ENCODE peak calls at places on chromosomes 5 and 9, in six cellular contexts. E is psoas muscle, Y is AG10803, T is uterus, S is OCI-LY7, K is spleen. D is an unnamed sample.

GRCh38 chr5:87002485-87002884 is 265.2 kb upstream of the RASA1 start:
- DNase-seq in T (no peak), K (no peak), Y (no peak), E (no peak), S (no peak), D (no peak)

GRCh38 chr5:168765220-168766037 is 186.3 kb upstream of the PANK3 start:
- DNase-seq in S (no peak), T (peak; percentile 39), Y (peak; percentile 81), K (no peak), E (peak; percentile 60), D (no peak)

GRCh38 chr5:158513490-158514301 is 586.0 kb downstream of the EBF1 start:
- DNase-seq in Y (peak; percentile 40), S (peak; percentile 64), K (no peak), E (no peak), T (no peak), D (no peak)

GRCh38 chr9:35599763-35600604 is 5.1 kb upstream of the TESK1 start:
- DNase-seq in K (no peak), T (no peak), E (peak; percentile 80), Y (no peak), S (no peak), D (no peak)

GRCh38 chr5:1285141-1285540 is 9.7 kb downstream of the TERT start:
- DNase-seq in S (no peak), Y (no peak), T (no peak), K (peak; percentile 51), E (no peak), D (no peak)

GRCh38 chr9:81410201-81410600 is 279.1 kb downstream of the TLE1 start:
- DNase-seq in K (no peak), T (no peak), S (no peak), Y (peak; percentile 35), E (no peak), D (no peak)

GRCh38 chr5:9288234-9288633 is 257.6 kb downstream of the SEMA5A start:
- DNase-seq in T (no peak), K (no peak), Y (no peak), E (no peak), S (no peak), D (no peak)

GRCh38 chr5:115857621-115858349 is 16.1 kb downstream of the AP3S1 start:
- DNase-seq in K (no peak), S (no peak), E (no peak), T (no peak), Y (peak; percentile 36), D (no peak)

GRCh38 chr5:74313896-74314295 is 326.6 kb downstream of the ENC1 start:
- DNase-seq in S (no peak), K (no peak), T (no peak), E (no peak), Y (no peak), D (no peak)

GRCh38 chr5:170025853-170026252 is 45.6 kb upstream of the INSYN2B start:
- DNase-seq in S (no peak), E (no peak), K (no peak), T (no peak), Y (no peak), D (no peak)

GRCh38 chr5:11383506-11384095 is 520.6 kb downstream of the CTNND2 start:
- DNase-seq in Y (no peak), K (no peak), E (no peak), T (no peak), S (no peak), D (no peak)

GRCh38 chr5:28328691-28329090 is 1290.3 kb upstream of the CDH9 start:
- DNase-seq in Y (no peak), K (no peak), S (no peak), T (no peak), E (no peak), D (no peak)

DNA sequence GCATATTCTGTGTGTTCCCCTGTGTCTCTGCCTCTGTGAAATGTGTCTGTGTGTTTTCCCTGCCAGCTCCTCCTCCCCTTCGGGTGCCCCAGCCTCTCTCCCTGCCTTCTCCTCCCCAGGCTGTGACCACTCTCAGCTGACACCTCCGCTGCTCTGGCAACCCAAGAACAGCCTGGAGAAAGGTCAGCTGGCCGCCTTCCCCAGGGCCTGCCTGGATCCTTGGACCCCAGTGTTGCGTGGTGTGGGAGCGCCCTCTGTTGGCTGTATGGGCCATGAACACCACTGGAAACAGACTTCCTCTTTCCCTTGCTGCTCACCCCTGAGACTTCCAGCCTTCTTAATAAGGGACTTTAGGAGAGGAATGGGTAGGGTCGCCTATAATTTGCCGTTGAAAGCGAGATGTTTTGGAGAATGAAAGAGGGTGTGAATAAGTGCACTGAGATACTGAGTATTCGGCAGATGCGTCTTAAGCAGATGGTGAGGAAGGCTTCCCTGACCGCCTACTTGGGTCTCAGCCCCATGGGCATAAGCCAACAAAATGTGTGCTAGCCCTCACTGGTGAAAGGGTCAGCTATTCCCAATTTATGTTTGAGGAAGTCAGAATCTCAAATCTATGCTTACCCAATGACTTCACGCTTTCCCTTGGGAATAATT is 114.9 kb upstream of the TRIM32 start:
- DNase-seq in K (no peak), T (peak; percentile 95), Y (peak; percentile 83), S (peak; percentile 33), E (peak; percentile 95), D (peak; percentile 40)
- TF ChIP-seq CTCF in K (no peak), T (peak; percentile 88), Y (peak; percentile 95), S (peak; percentile 80), E (peak; percentile 86), D (peak; percentile 84)

DNA sequence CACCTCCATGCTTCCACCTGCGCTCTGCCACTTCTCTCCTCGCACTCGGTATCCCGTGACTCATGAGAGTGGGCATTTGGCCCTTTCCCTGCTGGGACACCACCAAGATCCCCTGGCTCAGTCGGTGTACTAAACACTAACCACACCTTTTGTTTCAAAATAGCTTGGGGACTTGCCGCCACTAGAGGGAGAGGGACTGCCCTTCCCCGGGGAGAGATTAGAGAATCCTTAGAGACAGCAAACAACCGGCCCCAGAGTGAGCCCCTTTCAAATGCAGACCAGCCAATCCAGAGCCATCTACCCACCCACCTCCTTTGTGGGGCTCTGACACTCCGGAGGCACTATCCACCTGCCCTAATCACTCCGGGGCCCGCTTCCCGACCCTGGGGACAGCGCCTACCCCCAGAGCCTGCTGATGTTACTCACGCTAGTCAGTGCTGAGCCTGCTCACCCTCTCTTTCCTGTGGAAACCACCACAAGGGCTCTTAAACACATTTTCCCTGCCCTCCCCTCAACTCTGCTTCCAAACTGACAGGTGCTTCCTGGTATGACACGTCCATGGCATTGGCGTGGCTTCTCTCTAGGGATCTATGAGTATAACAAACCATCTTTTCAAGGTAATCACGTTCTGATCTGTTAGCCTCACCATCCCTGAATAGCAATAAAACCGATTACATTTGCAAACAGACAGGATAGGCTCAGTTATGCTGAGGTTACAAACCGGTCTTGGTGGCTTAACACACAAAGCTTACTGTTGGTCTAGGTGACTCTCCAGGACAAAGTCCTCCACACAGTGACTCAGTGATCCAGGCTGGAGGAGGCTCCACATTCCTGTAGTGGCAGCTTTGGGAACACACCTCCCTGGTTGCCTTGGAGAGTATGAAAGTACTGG is 180.1 kb upstream of the MVB12B start:
- DNase-seq in K (peak; percentile 50), T (no peak), E (no peak), S (peak; percentile 4), Y (no peak), D (no peak)
- TF ChIP-seq CTCF in K (no peak), T (no peak), E (no peak), S (peak; percentile 61), Y (peak; percentile 29), D (no peak)

DNA sequence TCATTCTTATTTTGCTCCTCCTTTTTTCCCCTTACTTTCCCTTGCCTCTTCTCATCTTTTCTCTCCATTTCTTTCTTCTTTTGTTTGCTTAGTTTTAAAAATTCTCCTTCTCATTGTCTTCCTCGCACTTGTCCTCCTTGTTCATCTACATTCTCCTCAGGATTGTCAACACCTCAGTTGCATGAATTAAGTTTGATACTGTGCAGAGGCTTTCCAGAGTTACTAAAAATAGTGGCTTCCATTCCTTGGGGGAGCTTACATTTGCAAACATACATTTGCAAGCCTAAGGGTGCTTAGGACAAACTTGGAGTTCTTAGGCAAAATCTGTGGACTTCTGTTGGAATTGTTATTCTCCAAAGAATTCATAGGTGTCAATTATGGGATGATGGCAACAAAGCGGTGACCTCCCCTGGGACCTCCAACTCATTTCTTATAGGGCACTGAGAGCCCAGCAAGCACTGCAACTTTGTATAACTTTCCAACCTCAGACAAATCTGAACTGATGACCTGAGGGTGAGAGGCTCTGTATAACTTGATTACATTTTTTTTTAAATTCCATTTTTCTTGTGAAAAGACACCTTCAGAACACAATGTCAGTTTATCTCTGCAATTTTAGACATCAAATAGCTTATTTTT is 371.4 kb downstream of the TMEM38B start:
- DNase-seq in S (no peak), E (no peak), Y (no peak), T (no peak), K (no peak), D (no peak)
- TF ChIP-seq CTCF in S (no peak), E (no peak), Y (no peak), T (no peak), K (no peak), D (no peak)

DNA sequence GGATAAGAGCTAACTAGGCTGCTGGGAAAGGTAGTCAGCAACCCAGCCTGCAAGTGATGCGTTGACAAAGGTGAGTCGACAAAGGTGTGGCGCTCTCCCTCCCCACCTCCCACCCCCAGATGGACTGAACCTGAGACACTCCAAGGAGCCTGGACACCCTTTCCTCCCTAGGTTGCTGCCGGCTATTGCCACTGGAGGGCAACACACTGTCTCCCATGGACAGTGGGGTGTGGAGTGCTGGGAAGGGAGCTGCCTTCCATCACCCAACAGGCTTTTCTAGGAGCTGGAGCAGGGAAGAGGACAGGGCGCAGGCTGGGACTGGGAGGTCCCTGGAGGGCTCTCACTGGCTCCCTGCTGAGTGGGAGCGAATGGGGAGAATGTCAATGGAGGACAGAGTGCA is 75.4 kb upstream of the ARAP3 start:
- DNase-seq in T (no peak), Y (peak; percentile 40), E (no peak), S (no peak), K (no peak), D (no peak)
- TF ChIP-seq CTCF in T (no peak), Y (peak; percentile 61), E (no peak), S (no peak), K (no peak), D (no peak)

GRCh38 chr5:149646564-149646963 is 65.3 kb downstream of the ARHGEF37 start:
- DNase-seq in S (peak; percentile 83), K (no peak), E (no peak), T (no peak), Y (no peak), D (no peak)

GRCh38 chr5:149645725-149646124 is 64.4 kb downstream of the ARHGEF37 start:
- DNase-seq in S (peak; percentile 62), K (no peak), E (no peak), Y (no peak), T (no peak), D (no peak)

GRCh38 chr5:149645236-149645635 is 63.9 kb downstream of the ARHGEF37 start:
- DNase-seq in T (no peak), K (no peak), E (no peak), Y (no peak), S (peak; percentile 35), D (no peak)

GRCh38 chr5:149644629-149645028 is 63.3 kb downstream of the ARHGEF37 start:
- DNase-seq in T (no peak), S (no peak), Y (no peak), E (no peak), K (no peak), D (no peak)

GRCh38 chr5:149647334-149647733 is 66.0 kb downstream of the ARHGEF37 start:
- DNase-seq in K (no peak), E (no peak), T (no peak), Y (no peak), S (peak; percentile 18), D (no peak)
- TF ChIP-seq CTCF in K (no peak), E (no peak), T (no peak), Y (no peak), S (no peak), D (no peak)

GRCh38 chr9:110975278-110975677 is 63.0 kb downstream of the LPAR1 start:
- DNase-seq in K (no peak), E (no peak), Y (no peak), T (no peak), S (no peak), D (no peak)
- TF ChIP-seq CTCF in K (no peak), E (no peak), Y (no peak), T (no peak), S (no peak), D (no peak)